ENCODE peak calls at places on chromosome 17, in eight cellular contexts. H, B, Z, S, V, I, F and X are unnamed samples. For H3K4me1, the result is how much of the 10 kb centered on the place peaks cover.

GRCh38 chr17:68033636-68034451 is 1.7 kb upstream of the KPNA2 start:
- DNase-seq in I (no peak), B (peak), H (peak), Z (no peak), S (no peak), V (no peak), F (no peak), X (no peak)

GRCh38 chr17:36939059-36939943 is 2.0 kb downstream of the LHX1 start:
- DNase-seq in F (no peak), H (no peak), S (no peak), B (no peak), I (no peak), V (no peak), Z (no peak), X (no peak)

GRCh38 chr17:81394831-81395599 is at the start of gene BAHCC1:
- DNase-seq in F (peak), S (peak), V (peak), Z (peak), I (peak), B (peak), H (peak), X (peak)

GRCh38 chr17:81298325-81298990 is 3.4 kb upstream of the SLC38A10 start:
- DNase-seq in F (no peak), Z (no peak), V (no peak), S (no peak), I (no peak), H (no peak), B (no peak), X (no peak)

GRCh38 chr17:30567231-30568116 is 90.3 kb downstream of the GOSR1 start:
- DNase-seq in S (no peak), I (no peak), Z (peak), B (no peak), V (no peak), H (no peak), F (no peak), X (no peak)

GRCh38 chr17:65463242-65463641 is 98.2 kb downstream of the AXIN2 start:
- DNase-seq in S (peak), I (peak), V (no peak), Z (peak), B (no peak), F (peak), H (peak), X (no peak)

GRCh38 chr17:42387221-42387657 is 1.0 kb downstream of the STAT3 start:
- DNase-seq in S (peak), H (peak), V (peak), B (no peak), F (peak), I (no peak), Z (no peak), X (no peak)

GRCh38 chr17:80696456-80696855 is 151.8 kb downstream of the RPTOR start:
- DNase-seq in V (no peak), I (peak), Z (no peak), B (no peak), H (no peak), F (no peak), S (no peak), X (no peak)

GRCh38 chr17:78397681-78398101 is 19.2 kb downstream of the PGS1 start:
- DNase-seq in B (no peak), H (peak), V (no peak), F (no peak), I (no peak), Z (no peak), S (peak), X (no peak)

GRCh38 chr17:67374329-67375053 is 2.6 kb upstream of the PITPNC1 start:
- DNase-seq in Z (peak), V (peak), S (peak), H (peak), F (peak), B (peak), I (peak), X (peak)

GRCh38 chr17:49843774-49844350 is 4.0 kb downstream of the TAC4 start:
- DNase-seq in I (no peak), B (peak), S (no peak), Z (no peak), V (no peak), H (no peak), F (no peak), X (no peak)

GRCh38 chr17:20172378-20172775 is 163.2 kb downstream of the SPECC1 start:
- DNase-seq in F (no peak), Z (no peak), H (no peak), S (no peak), B (no peak), I (no peak), V (no peak), X (no peak)

GRCh38 chr17:34850023-34850422 is 111.2 kb downstream of the CCT6B start:
- DNase-seq in V (peak), H (no peak), F (no peak), I (no peak), B (no peak), Z (no peak), S (no peak), X (no peak)

GRCh38 chr17:60173304-60173807 is 23.6 kb downstream of the CA4 start:
- DNase-seq in Z (no peak), S (no peak), V (no peak), H (peak), F (no peak), B (no peak), I (no peak), X (peak)

GRCh38 chr17:57138956-57139576 is 54.0 kb downstream of the AKAP1 start:
- DNase-seq in Z (no peak), H (peak), I (no peak), S (no peak), V (no peak), F (no peak), B (peak), X (no peak)

GRCh38 chr17:11986939-11987329 is 10.3 kb downstream of the ZNF18 start:
- DNase-seq in I (no peak), Z (no peak), F (no peak), B (peak), S (no peak), V (no peak), H (peak), X (no peak)

GRCh38 chr17:17175917-17176316 is 30.2 kb downstream of the PLD6 start:
- DNase-seq in S (no peak), I (no peak), B (no peak), H (no peak), V (no peak), F (no peak), Z (no peak), X (no peak)

GRCh38 chr17:65857713-65858112 is 296.3 kb upstream of the AXIN2 start:
- DNase-seq in B (no peak), V (no peak), I (no peak), F (no peak), H (no peak), S (no peak), Z (no peak), X (no peak)

GRCh38 chr17:17361543-17362511 is 58.7 kb downstream of the NT5M start:
- DNase-seq in F (no peak), I (no peak), V (peak), S (no peak), H (no peak), B (no peak), Z (no peak), X (peak)

GRCh38 chr17:80195671-80196529 is 24.2 kb downstream of the SGSH start:
- DNase-seq in H (no peak), I (no peak), V (no peak), S (no peak), Z (no peak), F (no peak), B (no peak), X (no peak)

GRCh38 chr17:28645576-28645939 is 600 bp upstream of the BLTP2 start:
- DNase-seq in V (no peak), I (no peak), F (peak), H (no peak), S (no peak), Z (no peak), B (no peak), X (no peak)

GRCh38 chr17:78875331-78875730 is 27.7 kb downstream of the CEP295NL start:
- DNase-seq in V (no peak), I (no peak), S (no peak), B (no peak), Z (no peak), H (no peak), F (no peak), X (no peak)

GRCh38 chr17:77942111-77942988 is 16.2 kb upstream of the TNRC6C start:
- DNase-seq in V (no peak), I (no peak), F (peak), Z (no peak), S (peak), B (no peak), H (no peak), X (no peak)

GRCh38 chr17:56891751-56892150 is 22.1 kb downstream of the TRIM25 start:
- DNase-seq in S (no peak), H (no peak), I (no peak), B (peak), V (no peak), Z (peak), F (peak), X (no peak)

GRCh38 chr17:82889496-82890338 is 49.9 kb upstream of the ZNF750 start:
- DNase-seq in Z (peak), V (peak), B (no peak), S (peak), I (no peak), F (no peak), H (no peak), X (no peak)

GRCh38 chr17:50631195-50631907 is 3.3 kb upstream of the ABCC3 start:
- DNase-seq in H (no peak), Z (no peak), V (no peak), I (no peak), S (no peak), B (no peak), F (no peak), X (no peak)

GRCh38 chr17:32226881-32227280 is 38.8 kb upstream of the RHBDL3 start:
- DNase-seq in H (no peak), F (peak), B (no peak), V (no peak), S (no peak), Z (no peak), I (peak), X (no peak)

GRCh38 chr17:40329981-40330794 is 21.2 kb downstream of the RARA start:
- DNase-seq in S (peak), I (no peak), V (peak), F (peak), H (no peak), Z (peak), B (no peak), X (no peak)

GRCh38 chr17:60601443-60602384 is 1.7 kb downstream of the PPM1D start:
- DNase-seq in F (peak), V (peak), B (peak), S (peak), I (peak), Z (peak), H (peak), X (peak)

GRCh38 chr17:73334771-73335513 is 23.1 kb upstream of the CDC42EP4 start:
- DNase-seq in B (no peak), Z (peak), I (no peak), F (no peak), S (no peak), V (no peak), H (no peak), X (no peak)

GRCh38 chr17:17605747-17606083 is 14.2 kb upstream of the PEMT start:
- DNase-seq in H (peak), V (no peak), S (no peak), I (no peak), B (no peak), F (no peak), Z (no peak), X (no peak)

GRCh38 chr17:3048727-3049471 is 14.5 kb downstream of the OR1D5 start:
- DNase-seq in F (peak), I (peak), V (peak), S (peak), Z (peak), B (peak), H (peak), X (peak)
- TF ChIP-seq POLR2A in F (no peak), I (no peak), V (no peak), S (peak), Z (no peak), B (peak), H (no peak), X (no peak)

DNA sequence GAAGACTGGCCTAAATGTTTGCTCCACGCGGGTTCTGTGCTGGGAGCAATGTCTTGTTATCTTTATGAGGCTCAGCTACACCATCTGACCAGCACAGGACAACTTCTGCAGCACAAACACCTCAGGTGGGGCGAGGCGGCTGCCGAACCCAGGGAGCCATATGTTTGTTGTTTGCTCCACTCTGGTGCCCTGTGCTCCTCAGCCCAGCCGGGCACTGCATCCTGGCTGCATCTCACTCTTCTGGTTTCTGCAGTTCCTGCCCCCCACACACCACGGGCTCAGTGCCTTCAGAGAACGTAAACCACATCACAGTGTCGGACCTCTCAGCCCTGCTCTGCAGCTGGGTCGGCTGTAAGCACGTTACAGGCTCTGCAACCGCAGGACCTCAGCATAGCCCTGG is 32.4 kb downstream of the MXRA7 start:
- DNase-seq in B (no peak), Z (no peak), I (no peak), H (no peak), S (no peak), F (no peak), V (no peak), X (peak)
- H3K4me1 ChIP-seq in B (under half), Z (under half), I (under half), H (under half), S (under half), F (under half), V (under half), X (under half)

DNA sequence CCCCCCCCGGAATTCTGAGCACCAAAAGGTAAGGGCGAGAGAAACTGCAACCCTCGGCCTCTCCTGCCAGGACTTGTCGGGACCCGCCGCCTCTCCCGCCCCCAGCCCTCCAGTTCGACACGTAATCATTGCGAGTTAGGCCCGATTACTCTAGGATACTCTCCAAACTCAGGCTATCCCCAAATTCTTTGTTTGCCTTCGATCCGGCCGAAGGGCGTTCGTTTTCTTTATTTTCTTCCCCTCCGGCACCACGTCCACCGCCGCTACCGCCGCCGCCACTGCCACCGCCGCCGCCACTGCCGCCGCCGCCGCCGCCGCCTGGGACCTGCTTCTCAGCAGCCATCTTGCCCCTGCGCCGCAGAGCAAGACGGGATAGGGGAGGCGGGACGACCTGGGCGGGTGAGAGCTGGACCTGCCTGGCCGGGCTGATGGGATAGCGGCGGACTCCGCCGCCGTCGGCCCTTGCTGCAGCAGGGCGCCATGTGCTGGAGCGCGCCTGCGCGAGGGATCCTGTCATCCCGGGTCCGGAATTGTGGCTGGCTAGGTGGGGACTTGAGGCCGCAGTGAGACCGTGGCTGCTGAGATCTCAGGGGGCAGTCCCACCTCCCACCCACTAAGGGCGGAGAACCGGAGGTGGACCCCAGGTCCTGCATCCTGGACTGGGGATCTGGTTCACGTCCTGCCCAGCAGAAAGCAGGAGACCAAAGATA is at the start of gene SRP68:
- DNase-seq in S (peak), V (peak), H (peak), I (peak), B (peak), F (peak), Z (peak), X (peak)
- TF ChIP-seq POLR2A in S (peak), V (peak), H (peak), I (peak), B (peak), F (no peak), Z (no peak), X (peak)

GRCh38 chr17:4345569-4345968 is 20.9 kb downstream of the UBE2G1 start:
- DNase-seq in S (no peak), B (no peak), H (no peak), V (no peak), F (no peak), I (no peak), Z (no peak), X (no peak)

GRCh38 chr17:4342535-4342934 is 23.9 kb downstream of the UBE2G1 start:
- DNase-seq in V (no peak), Z (no peak), B (no peak), H (no peak), I (no peak), F (no peak), S (no peak), X (no peak)

GRCh38 chr17:4344926-4345325 is 21.5 kb downstream of the UBE2G1 start:
- DNase-seq in F (no peak), V (no peak), B (no peak), I (no peak), Z (no peak), H (no peak), S (no peak), X (no peak)

GRCh38 chr17:4340914-4341615 is 25.4 kb downstream of the UBE2G1 start:
- DNase-seq in B (no peak), F (no peak), H (peak), S (no peak), I (no peak), V (no peak), Z (no peak), X (no peak)

GRCh38 chr17:4341616-4341977 is 24.9 kb downstream of the UBE2G1 start:
- DNase-seq in H (no peak), Z (no peak), B (no peak), V (no peak), S (no peak), I (no peak), F (no peak), X (no peak)
- H3K4me1 ChIP-seq in H (under half), Z (under half), B (under half), V (under half), S (under half), I (under half), F (under half), X (under half)

GRCh38 chr17:74770498-74771318 is 5.4 kb downstream of the NAT9 start:
- DNase-seq in F (peak), H (peak), Z (peak), S (peak), B (peak), V (peak), I (no peak), X (peak)
- TF ChIP-seq POLR2A in F (no peak), H (no peak), Z (no peak), S (no peak), B (no peak), V (no peak), I (no peak), X (peak)

DNA sequence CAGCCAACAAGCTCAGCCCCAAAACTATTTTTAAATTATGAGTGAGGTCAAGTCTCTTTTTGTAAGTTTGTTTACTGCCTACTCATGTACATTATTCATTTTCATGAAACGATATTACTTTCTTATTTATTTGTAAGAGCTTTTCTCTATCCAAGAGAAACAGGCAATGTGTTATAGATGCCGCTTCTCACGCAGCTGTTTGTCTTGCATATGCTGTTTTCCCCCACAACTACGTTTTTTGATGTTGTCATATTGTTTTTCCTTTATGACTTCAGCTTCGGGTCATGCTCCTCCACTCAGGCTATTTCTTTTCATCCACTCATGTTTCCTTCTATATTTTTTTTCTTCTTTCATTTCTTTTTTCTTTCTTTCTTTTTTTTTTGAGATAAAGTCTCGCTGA is 20.0 kb downstream of the ITGAE start:
- DNase-seq in I (no peak), V (no peak), H (no peak), F (no peak), B (no peak), Z (no peak), S (no peak), X (no peak)
- H3K4me1 ChIP-seq in I (under half), V (under half), H (under half), F (under half), B (under half), Z (under half), S (under half), X (under half)

DNA sequence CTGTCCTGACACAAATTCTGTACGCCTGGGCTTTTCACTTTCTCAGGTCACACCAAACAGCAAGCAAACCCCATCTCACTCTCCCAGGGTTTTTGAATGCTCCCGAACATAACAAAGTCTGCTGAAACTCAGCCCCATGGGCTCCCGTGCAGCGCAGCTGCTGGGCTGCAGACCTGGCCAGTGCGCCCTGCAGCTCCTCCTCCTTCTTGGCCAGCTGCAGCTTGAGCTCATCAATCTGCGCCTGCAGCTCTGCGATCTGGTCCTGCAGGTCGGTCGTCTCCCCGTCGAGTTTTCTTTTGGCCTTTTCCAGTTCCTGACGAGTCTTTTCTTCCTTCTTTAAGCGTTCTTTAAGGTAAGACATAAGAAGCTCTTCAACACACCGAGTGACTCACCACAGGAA is 70.5 kb downstream of the NDEL1 start:
- DNase-seq in H (no peak), Z (no peak), S (no peak), B (no peak), V (no peak), I (no peak), F (no peak), X (no peak)
- TF ChIP-seq POLR2A in H (no peak), Z (no peak), S (no peak), B (no peak), V (no peak), I (no peak), F (no peak), X (no peak)

GRCh38 chr17:7437369-7437863 is 1.9 kb upstream of the FGF11 start:
- DNase-seq in S (no peak), B (no peak), V (no peak), Z (no peak), I (peak), H (no peak), F (no peak), X (no peak)

GRCh38 chr17:7438050-7438614 is 1.2 kb upstream of the FGF11 start:
- DNase-seq in B (no peak), Z (peak), F (peak), H (no peak), S (peak), V (peak), I (peak), X (peak)

GRCh38 chr17:7435676-7436555 is 681 bp downstream of the TMEM102 start:
- DNase-seq in V (no peak), F (no peak), I (no peak), Z (peak), H (no peak), S (peak), B (peak), X (peak)

GRCh38 chr17:7438656-7439460 is 454 bp upstream of the FGF11 start:
- DNase-seq in F (no peak), V (no peak), I (no peak), B (no peak), H (no peak), Z (no peak), S (no peak), X (no peak)

GRCh38 chr17:7436556-7437368 is 1.5 kb downstream of the TMEM102 start:
- DNase-seq in H (peak), Z (peak), I (peak), F (peak), V (peak), S (peak), B (peak), X (peak)
- H3K4me1 ChIP-seq in H (under half), Z (under half), I (under half), F (under half), V (under half), S (under half), B (under half), X (under half)